ENCODE peak calls at places on chromosomes 11 and 22, in seven cellular contexts. J is tibial nerve, C is Panc1, T is gastrocnemius medialis, S is right cardiac atrium, L is fibroblast of mammary gland, G is transverse colon. V is an unnamed sample.

GRCh38 chr11:109001585-109001984 is 336.7 kb downstream of the DDX10 start:
- DNase-seq in J (no peak), C (no peak), T (no peak), S (no peak), L (no peak), G (no peak), V (no peak)

GRCh38 chr11:57493507-57494503 is 21.7 kb downstream of the SLC43A1 start:
- DNase-seq in J (no peak), C (no peak), T (peak), S (peak), L (no peak), G (peak), V (peak)

GRCh38 chr22:26406118-26406517 is 22.9 kb upstream of the ASPHD2 start:
- DNase-seq in J (no peak), C (no peak), T (no peak), S (no peak), L (peak), G (no peak), V (no peak)

GRCh38 chr11:10900686-10901415 is 43.0 kb upstream of the ZBED5 start:
- DNase-seq in J (no peak), C (no peak), T (peak), S (no peak), L (peak), G (no peak), V (no peak)

GRCh38 chr11:64762916-64763803 is 3.4 kb upstream of the PYGM start:
- DNase-seq in J (no peak), C (no peak), T (peak), S (peak), L (peak), G (no peak), V (no peak)

GRCh38 chr11:80281194-80281593 is 840.4 kb upstream of the TENM4 start:
- DNase-seq in J (no peak), C (no peak), T (no peak), S (no peak), L (no peak), G (no peak), V (peak)

GRCh38 chr11:118851970-118852369 is 31.7 kb upstream of the CXCR5 start:
- DNase-seq in J (no peak), C (no peak), T (no peak), S (no peak), L (no peak), G (no peak), V (no peak)

GRCh38 chr11:44033856-44034255 is 13.9 kb upstream of the ACCSL start:
- DNase-seq in J (no peak), C (no peak), T (no peak), S (no peak), L (no peak), G (no peak), V (no peak)

GRCh38 chr22:21760640-21761039 is 25.0 kb upstream of the YPEL1 start:
- DNase-seq in J (no peak), C (no peak), T (no peak), S (no peak), L (peak), G (no peak), V (no peak)

GRCh38 chr11:35144103-35144741 is 5.3 kb downstream of the CD44 start:
- DNase-seq in J (no peak), C (no peak), T (no peak), S (no peak), L (peak), G (peak), V (peak)

DNA sequence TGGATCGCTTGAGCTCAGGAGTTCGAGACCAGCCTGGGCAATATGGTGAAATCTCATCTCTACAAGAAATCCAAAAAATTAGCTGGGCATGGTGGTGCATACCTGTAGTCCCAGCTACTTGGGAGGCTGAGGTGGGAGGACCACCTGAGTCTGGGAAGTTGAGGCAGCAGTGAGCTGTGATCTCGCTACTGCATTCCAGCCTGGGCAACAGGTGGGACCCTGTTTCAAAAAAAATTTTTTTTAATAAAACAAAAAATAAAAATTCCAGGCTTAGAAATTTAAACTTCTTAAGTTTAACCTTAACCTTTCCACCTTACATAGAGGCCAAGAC is 21.2 kb downstream of the CLMP start:
- DNase-seq in J (no peak), C (no peak), T (no peak), S (no peak), L (no peak), G (no peak), V (no peak)
- H3K4me3 ChIP-seq in J (no peak), C (no peak), T (no peak), S (no peak), L (no peak), G (no peak), V (no peak)

GRCh38 chr22:43341565-43341964 is 1.6 kb downstream of the SCUBE1 start:
- DNase-seq in J (no peak), C (no peak), T (no peak), S (no peak), L (no peak), G (no peak), V (no peak)

GRCh38 chr22:43345761-43346261 is 2.6 kb upstream of the SCUBE1 start:
- DNase-seq in J (no peak), C (no peak), T (no peak), S (no peak), L (no peak), G (no peak), V (no peak)

GRCh38 chr22:43345356-43345755 is 2.2 kb upstream of the SCUBE1 start:
- DNase-seq in J (no peak), C (no peak), T (no peak), S (no peak), L (no peak), G (no peak), V (no peak)

GRCh38 chr22:43342347-43343261 is 568 bp downstream of the SCUBE1 start:
- DNase-seq in J (no peak), C (no peak), T (no peak), S (no peak), L (no peak), G (no peak), V (no peak)

DNA sequence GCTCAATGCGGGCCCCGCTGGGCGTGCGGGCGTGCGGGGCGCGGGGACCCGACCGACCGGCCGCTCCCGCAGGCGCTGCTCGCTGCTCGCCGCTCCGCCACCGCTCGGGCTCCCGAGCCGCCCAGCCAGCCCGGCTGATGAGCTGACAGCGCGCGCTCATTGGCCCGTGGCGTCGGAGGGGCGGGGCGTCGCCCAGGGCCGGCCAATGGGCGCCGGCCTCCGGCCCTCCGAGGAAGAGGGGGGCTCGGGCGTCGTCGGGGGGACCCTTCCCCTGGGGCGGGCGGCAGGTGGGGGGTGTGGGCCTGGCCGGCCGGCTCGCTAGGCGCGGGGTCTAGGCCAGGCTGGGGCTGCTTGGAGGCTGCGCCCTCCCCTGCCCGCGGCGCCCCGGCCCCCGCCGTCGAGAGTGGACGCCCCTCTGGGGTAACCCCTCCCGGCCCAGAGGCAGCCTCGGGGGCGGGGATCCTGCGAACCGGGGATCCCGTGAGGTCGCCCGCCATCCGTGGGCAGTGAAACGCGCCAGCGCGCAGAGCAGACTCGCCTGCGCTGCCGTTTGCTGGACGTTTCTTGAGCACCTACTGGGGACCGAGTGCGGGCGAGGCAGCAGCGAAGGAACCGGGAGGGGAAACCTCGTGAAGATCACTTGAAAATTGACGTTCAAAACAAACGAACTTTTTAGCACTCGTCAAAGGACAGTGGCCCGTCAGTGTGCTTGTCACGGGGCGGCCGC is at the start of gene SCUBE1:
- DNase-seq in J (peak), C (no peak), T (peak), S (peak), L (peak), G (peak), V (peak)
- H3K4me3 ChIP-seq in J (peak), C (no peak), T (no peak), S (peak), L (no peak), G (no peak), V (no peak)

DNA sequence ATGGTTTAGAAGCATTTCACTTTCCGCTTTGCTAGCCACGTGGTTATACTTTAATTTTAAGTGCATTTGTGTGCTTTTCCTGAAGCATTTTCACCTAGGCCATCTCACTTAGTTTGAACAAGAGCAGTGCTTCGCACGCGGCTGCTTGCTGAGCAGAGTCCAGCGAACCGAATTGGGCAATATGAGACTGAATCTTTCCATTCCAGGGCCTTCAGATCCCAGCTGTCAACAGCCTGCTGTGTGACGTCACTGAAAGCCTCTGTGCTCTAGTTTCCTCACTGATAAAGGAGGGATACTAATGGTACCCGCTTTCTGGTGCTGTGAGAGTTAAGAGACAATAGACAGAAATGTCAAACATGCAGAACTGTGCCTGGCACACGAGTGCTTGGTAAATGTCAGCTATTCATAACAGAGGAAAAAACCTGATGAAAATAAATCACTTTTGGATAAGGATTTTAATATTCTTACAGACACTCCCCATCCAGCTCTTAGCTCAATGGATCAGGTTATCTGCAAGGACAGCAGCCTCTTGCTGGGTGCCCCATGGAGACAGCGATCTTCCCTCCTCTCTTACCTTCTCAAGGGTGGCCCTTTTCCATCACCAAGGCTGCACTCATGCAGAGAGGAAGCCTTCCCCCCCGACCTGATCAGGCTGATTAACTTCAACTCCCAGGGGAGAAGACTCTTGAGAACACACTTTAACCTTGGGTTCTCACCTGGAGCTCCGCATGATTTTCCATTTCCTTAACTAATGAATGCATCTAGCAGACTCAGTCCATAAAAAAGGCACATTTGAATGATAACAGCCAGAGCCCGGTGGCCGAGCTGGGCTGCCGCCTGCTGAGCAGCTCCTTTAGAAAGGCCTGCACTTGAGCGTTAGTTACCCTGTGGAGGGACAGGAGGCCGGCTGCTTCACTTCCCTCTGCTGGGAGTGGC is 3.5 kb upstream of the GLB1L3 start:
- DNase-seq in J (no peak), C (no peak), T (no peak), S (peak), L (peak), G (no peak), V (peak)
- H3K4me3 ChIP-seq in J (no peak), C (no peak), T (no peak), S (no peak), L (no peak), G (no peak), V (no peak)

GRCh38 chr11:31821235-31821764 is 10.2 kb upstream of the PAX6 start:
- DNase-seq in J (no peak), C (no peak), T (no peak), S (no peak), L (no peak), G (no peak), V (no peak)
- H3K4me3 ChIP-seq in J (no peak), C (no peak), T (no peak), S (no peak), L (no peak), G (no peak), V (no peak)

DNA sequence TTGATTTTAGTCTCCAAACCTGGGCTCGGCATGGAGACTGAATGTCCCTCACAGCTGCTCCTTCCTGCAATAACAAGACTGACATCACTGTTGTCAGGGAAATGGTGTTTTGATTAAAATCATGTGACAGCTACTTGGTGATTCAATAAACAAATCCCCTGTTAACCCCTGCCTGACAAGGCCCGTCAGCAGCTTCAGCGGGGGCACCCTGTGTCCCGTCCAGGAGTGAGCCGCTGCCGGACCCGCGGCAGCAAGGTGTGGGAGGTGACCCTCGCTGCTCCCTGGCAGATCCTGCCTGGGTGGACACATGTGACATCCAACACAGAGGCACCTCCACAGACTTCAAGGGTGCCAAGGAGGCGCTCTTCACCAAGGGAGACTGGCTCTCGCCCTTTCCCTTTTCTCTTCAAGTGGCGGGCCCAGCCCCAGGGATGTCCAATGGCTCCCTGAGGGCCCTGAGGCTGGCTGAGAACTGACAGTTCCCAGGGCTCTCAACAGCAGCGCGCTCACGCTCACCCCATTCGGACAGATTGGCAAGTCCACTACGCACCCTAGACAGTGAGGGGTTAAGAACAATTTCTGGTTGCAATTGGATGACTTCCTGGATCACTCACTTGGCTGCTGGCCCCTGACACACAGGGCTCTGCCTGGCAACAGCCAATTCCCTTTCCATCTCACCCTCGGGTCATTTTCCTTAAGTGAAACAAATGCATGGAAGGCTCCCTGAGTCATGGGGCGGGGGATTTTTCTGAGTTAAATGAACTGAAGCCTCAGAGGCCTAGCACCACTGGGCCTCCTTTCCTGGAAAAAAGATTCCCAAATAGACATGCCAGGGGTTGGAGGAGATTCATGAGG is 30.7 kb downstream of the PPP2R1B start:
- DNase-seq in J (peak), C (no peak), T (peak), S (peak), L (peak), G (peak), V (peak)
- H3K4me3 ChIP-seq in J (peak), C (no peak), T (peak), S (peak), L (peak), G (no peak), V (no peak)

GRCh38 chr11:133952199-133953190 is 4.3 kb downstream of the IGSF9B start:
- DNase-seq in J (no peak), C (no peak), T (no peak), S (peak), L (no peak), G (no peak), V (no peak)

GRCh38 chr11:133948711-133949110 is 8.1 kb downstream of the IGSF9B start:
- DNase-seq in J (no peak), C (no peak), T (no peak), S (no peak), L (no peak), G (no peak), V (no peak)

GRCh38 chr11:133951484-133952198 is 5.1 kb downstream of the IGSF9B start:
- DNase-seq in J (no peak), C (no peak), T (no peak), S (peak), L (no peak), G (no peak), V (no peak)

GRCh38 chr11:133953571-133953970 is 3.2 kb downstream of the IGSF9B start:
- DNase-seq in J (no peak), C (no peak), T (no peak), S (no peak), L (no peak), G (no peak), V (no peak)

GRCh38 chr11:133950874-133951483 is 5.8 kb downstream of the IGSF9B start:
- DNase-seq in J (no peak), C (no peak), T (no peak), S (peak), L (no peak), G (no peak), V (no peak)
- H3K4me3 ChIP-seq in J (peak), C (no peak), T (peak), S (peak), L (no peak), G (no peak), V (no peak)

GRCh38 chr22:46754826-46755225 is 7.6 kb upstream of the TBC1D22A start:
- DNase-seq in J (no peak), C (no peak), T (no peak), S (no peak), L (no peak), G (no peak), V (no peak)

GRCh38 chr22:46752911-46753310 is 9.5 kb upstream of the TBC1D22A start:
- DNase-seq in J (no peak), C (no peak), T (peak), S (peak), L (no peak), G (no peak), V (no peak)

GRCh38 chr22:46753360-46753759 is 9.1 kb upstream of the TBC1D22A start:
- DNase-seq in J (no peak), C (no peak), T (peak), S (no peak), L (no peak), G (no peak), V (no peak)

GRCh38 chr22:46754110-46754799 is 8.2 kb upstream of the TBC1D22A start:
- DNase-seq in J (peak), C (peak), T (peak), S (peak), L (peak), G (peak), V (peak)

DNA sequence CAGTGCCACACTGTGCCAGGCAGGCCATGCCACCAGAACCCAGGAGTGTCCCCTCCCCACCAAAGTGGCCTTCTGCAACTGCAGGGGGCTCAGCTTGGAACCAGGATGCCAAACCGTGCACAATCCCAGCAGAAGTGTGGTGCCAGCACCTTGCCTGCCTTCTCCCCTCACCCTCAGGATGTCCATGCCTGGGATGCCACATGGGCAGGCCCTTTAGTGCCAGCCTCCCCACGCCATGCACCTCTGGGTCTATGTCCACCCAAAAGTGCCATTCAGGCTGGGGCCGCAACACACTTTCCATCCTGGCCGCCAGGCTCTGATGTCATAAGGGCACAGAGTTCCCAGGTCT is 8.7 kb upstream of the TBC1D22A start:
- DNase-seq in J (no peak), C (no peak), T (no peak), S (no peak), L (no peak), G (no peak), V (no peak)
- H3K4me3 ChIP-seq in J (no peak), C (no peak), T (peak), S (no peak), L (no peak), G (no peak), V (no peak)

DNA sequence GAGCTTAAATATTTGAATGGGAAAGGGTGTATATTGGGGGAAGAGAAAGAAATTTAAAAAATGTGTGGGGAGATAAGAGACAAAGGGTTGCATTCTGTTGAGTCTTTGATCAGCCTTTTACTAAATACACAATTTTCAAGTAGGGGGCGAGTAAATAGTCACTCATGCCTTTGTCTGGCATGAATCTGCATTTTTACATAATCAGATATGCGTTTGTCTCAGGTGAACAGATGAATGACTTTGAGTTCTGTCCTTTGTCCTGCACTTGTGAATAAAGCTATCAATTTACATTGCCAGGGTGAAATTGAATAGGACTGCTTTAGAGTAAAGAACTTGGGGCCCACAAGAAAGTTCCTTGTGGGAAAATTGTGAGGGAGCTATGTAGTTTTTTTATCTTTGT is 523.6 kb upstream of the LUZP2 start:
- DNase-seq in J (no peak), C (no peak), T (no peak), S (no peak), L (no peak), G (no peak), V (no peak)
- H3K4me3 ChIP-seq in J (no peak), C (no peak), T (no peak), S (no peak), L (no peak), G (no peak), V (no peak)

DNA sequence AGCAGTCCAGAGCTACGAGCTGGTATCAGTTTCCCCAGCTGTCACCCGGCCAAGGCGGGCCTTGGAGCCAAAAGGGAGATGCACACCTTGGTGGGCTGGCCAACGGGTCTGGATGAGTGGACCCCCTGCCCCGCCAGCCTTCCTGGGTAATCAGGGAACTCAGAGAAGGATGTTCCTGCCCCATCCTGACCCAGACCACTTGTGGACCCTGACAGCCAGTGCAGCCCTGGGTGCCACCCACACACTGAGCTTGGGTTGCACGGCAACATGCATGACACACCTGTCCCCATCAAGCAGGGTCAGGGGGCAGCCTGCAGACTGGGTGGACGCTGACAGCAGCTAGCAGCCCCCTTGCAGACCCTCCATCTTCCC is 8.6 kb downstream of the SLC25A1 start:
- DNase-seq in J (no peak), C (no peak), T (no peak), S (no peak), L (no peak), G (no peak), V (no peak)
- H3K4me3 ChIP-seq in J (peak), C (peak), T (peak), S (no peak), L (peak), G (no peak), V (peak)

V was measured in small intestine.